ENCODE peak calls at places on chromosomes 16 and 17, in four cellular contexts. One of them, this sample, is unnamed.

GRCh38 chr16:88062341-88062861 is 111.2 kb downstream of the BANP start:
- DNase-seq in WERI-Rb-1: no peak
- DNase-seq in tibial nerve: peak
- DNase-seq in choroid plexus epithelial cell: peak
- DNase-seq in this sample: no peak

GRCh38 chr17:537133-537532 is 177.5 kb downstream of the VPS53 start:
- DNase-seq in WERI-Rb-1: no peak
- DNase-seq in tibial nerve: no peak
- DNase-seq in choroid plexus epithelial cell: no peak
- DNase-seq in this sample: no peak

GRCh38 chr17:47727704-47728036 is 5.4 kb upstream of the TBX21 start:
- DNase-seq in WERI-Rb-1: peak
- DNase-seq in tibial nerve: no peak
- DNase-seq in choroid plexus epithelial cell: no peak
- DNase-seq in this sample: no peak

GRCh38 chr16:68091604-68092261 is 6.6 kb downstream of the NFATC3 start:
- DNase-seq in WERI-Rb-1: no peak
- DNase-seq in tibial nerve: no peak
- DNase-seq in choroid plexus epithelial cell: peak
- DNase-seq in this sample: peak

GRCh38 chr17:29291163-29291752 is 2.7 kb downstream of the NUFIP2 start:
- DNase-seq in WERI-Rb-1: no peak
- DNase-seq in tibial nerve: peak
- DNase-seq in choroid plexus epithelial cell: peak
- DNase-seq in this sample: peak

GRCh38 chr16:57146735-57147134 is 39.1 kb downstream of the PSME3IP1 start:
- DNase-seq in WERI-Rb-1: peak
- DNase-seq in tibial nerve: no peak
- DNase-seq in choroid plexus epithelial cell: no peak
- DNase-seq in this sample: peak

GRCh38 chr16:79163666-79164377 is 436.7 kb downstream of the MAF start:
- DNase-seq in WERI-Rb-1: no peak
- DNase-seq in tibial nerve: peak
- DNase-seq in choroid plexus epithelial cell: no peak
- DNase-seq in this sample: no peak

GRCh38 chr16:53840472-53840871 is 136.5 kb downstream of the FTO start:
- DNase-seq in WERI-Rb-1: no peak
- DNase-seq in tibial nerve: no peak
- DNase-seq in choroid plexus epithelial cell: no peak
- DNase-seq in this sample: no peak

GRCh38 chr16:19595043-19595767 is 39.7 kb downstream of the VPS35L start:
- DNase-seq in WERI-Rb-1: peak
- DNase-seq in tibial nerve: no peak
- DNase-seq in choroid plexus epithelial cell: peak
- DNase-seq in this sample: peak

GRCh38 chr17:1746975-1747543 is 4.4 kb downstream of the SERPINF2 start:
- DNase-seq in WERI-Rb-1: peak
- DNase-seq in tibial nerve: peak
- DNase-seq in choroid plexus epithelial cell: no peak
- DNase-seq in this sample: peak

GRCh38 chr17:31650756-31651520 is 208.1 kb downstream of the COPRS start:
- DNase-seq in WERI-Rb-1: no peak
- DNase-seq in tibial nerve: no peak
- DNase-seq in choroid plexus epithelial cell: no peak
- DNase-seq in this sample: no peak

GRCh38 chr17:15262291-15263205 is 2.6 kb downstream of the PMP22 start:
- DNase-seq in WERI-Rb-1: peak
- DNase-seq in tibial nerve: peak
- DNase-seq in choroid plexus epithelial cell: peak
- DNase-seq in this sample: peak

GRCh38 chr17:74296548-74296936 is 22.5 kb downstream of the DNAI2 start:
- DNase-seq in WERI-Rb-1: peak
- DNase-seq in tibial nerve: peak
- DNase-seq in choroid plexus epithelial cell: peak
- DNase-seq in this sample: peak

GRCh38 chr17:55769625-55770000 is 18.8 kb downstream of the PCTP start:
- DNase-seq in WERI-Rb-1: no peak
- DNase-seq in tibial nerve: peak
- DNase-seq in choroid plexus epithelial cell: peak
- DNase-seq in this sample: peak

GRCh38 chr16:69618721-69619120 is 53.0 kb downstream of the NFAT5 start:
- DNase-seq in WERI-Rb-1: no peak
- DNase-seq in tibial nerve: no peak
- DNase-seq in choroid plexus epithelial cell: no peak
- DNase-seq in this sample: no peak

GRCh38 chr16:13645525-13645924 is 274.4 kb upstream of the ERCC4 start:
- DNase-seq in WERI-Rb-1: no peak
- DNase-seq in tibial nerve: no peak
- DNase-seq in choroid plexus epithelial cell: no peak
- DNase-seq in this sample: no peak

GRCh38 chr16:6247150-6247549 is 1085.5 kb upstream of the RBFOX1 start:
- DNase-seq in WERI-Rb-1: no peak
- DNase-seq in tibial nerve: no peak
- DNase-seq in choroid plexus epithelial cell: no peak
- DNase-seq in this sample: no peak

GRCh38 chr17:66557886-66558285 is 255.5 kb downstream of the PRKCA start:
- DNase-seq in WERI-Rb-1: no peak
- DNase-seq in tibial nerve: no peak
- DNase-seq in choroid plexus epithelial cell: no peak
- DNase-seq in this sample: no peak

GRCh38 chr16:16073884-16074781 is 124.7 kb downstream of the ABCC1 start:
- DNase-seq in WERI-Rb-1: no peak
- DNase-seq in tibial nerve: no peak
- DNase-seq in choroid plexus epithelial cell: peak
- DNase-seq in this sample: no peak

GRCh38 chr17:68734202-68734825 is 133.1 kb upstream of the FAM20A start:
- DNase-seq in WERI-Rb-1: no peak
- DNase-seq in tibial nerve: no peak
- DNase-seq in choroid plexus epithelial cell: no peak
- DNase-seq in this sample: no peak

GRCh38 chr16:68284847-68285246 is 20.5 kb downstream of the SLC7A6 start:
- DNase-seq in WERI-Rb-1: no peak
- DNase-seq in tibial nerve: no peak
- DNase-seq in choroid plexus epithelial cell: no peak
- DNase-seq in this sample: no peak

GRCh38 chr17:51015145-51015558 is 105.5 kb downstream of the SPAG9 start:
- DNase-seq in WERI-Rb-1: no peak
- DNase-seq in tibial nerve: no peak
- DNase-seq in choroid plexus epithelial cell: peak
- DNase-seq in this sample: no peak

GRCh38 chr17:32903774-32904673 is 23.9 kb upstream of the TMEM98 start:
- DNase-seq in WERI-Rb-1: no peak
- DNase-seq in tibial nerve: no peak
- DNase-seq in choroid plexus epithelial cell: no peak
- DNase-seq in this sample: no peak

GRCh38 chr16:88504489-88505404 is 51.7 kb downstream of the ZFPM1 start:
- DNase-seq in WERI-Rb-1: peak
- DNase-seq in tibial nerve: no peak
- DNase-seq in choroid plexus epithelial cell: no peak
- DNase-seq in this sample: no peak

GRCh38 chr16:31177136-31177535 is 2.8 kb upstream of the FUS start:
- DNase-seq in WERI-Rb-1: no peak
- DNase-seq in tibial nerve: no peak
- DNase-seq in choroid plexus epithelial cell: peak
- DNase-seq in this sample: peak

GRCh38 chr17:10646393-10646990 is 10.6 kb downstream of the MYH3 start:
- DNase-seq in WERI-Rb-1: peak
- DNase-seq in tibial nerve: peak
- DNase-seq in choroid plexus epithelial cell: peak
- DNase-seq in this sample: peak

GRCh38 chr16:2497641-2498040 is 16.1 kb upstream of the ATP6V0C start:
- DNase-seq in WERI-Rb-1: no peak
- DNase-seq in tibial nerve: no peak
- DNase-seq in choroid plexus epithelial cell: no peak
- DNase-seq in this sample: no peak

GRCh38 chr16:2498531-2499253 is 15.1 kb upstream of the ATP6V0C start:
- DNase-seq in WERI-Rb-1: no peak
- DNase-seq in tibial nerve: no peak
- DNase-seq in choroid plexus epithelial cell: no peak
- DNase-seq in this sample: peak

GRCh38 chr16:2498085-2498484 is 15.7 kb upstream of the ATP6V0C start:
- DNase-seq in WERI-Rb-1: no peak
- DNase-seq in tibial nerve: no peak
- DNase-seq in choroid plexus epithelial cell: no peak
- DNase-seq in this sample: no peak

GRCh38 chr16:2496223-2497115 is 17.3 kb upstream of the ATP6V0C start:
- DNase-seq in WERI-Rb-1: no peak
- DNase-seq in tibial nerve: no peak
- DNase-seq in choroid plexus epithelial cell: no peak
- DNase-seq in this sample: no peak

GRCh38 chr16:2497116-2497630 is 16.6 kb upstream of the ATP6V0C start:
- DNase-seq in WERI-Rb-1: peak
- DNase-seq in tibial nerve: no peak
- DNase-seq in choroid plexus epithelial cell: no peak
- DNase-seq in this sample: no peak
- TF ChIP-seq CTCF in WERI-Rb-1: peak
- TF ChIP-seq CTCF in tibial nerve: no peak
- TF ChIP-seq CTCF in choroid plexus epithelial cell: no peak
- TF ChIP-seq CTCF in this sample: no peak

GRCh38 chr17:40035162-40035559 is 19.0 kb downstream of the MED24 start:
- DNase-seq in WERI-Rb-1: peak
- DNase-seq in tibial nerve: no peak
- DNase-seq in choroid plexus epithelial cell: peak
- DNase-seq in this sample: peak
- H3K4me3 ChIP-seq in WERI-Rb-1: no peak
- H3K4me3 ChIP-seq in tibial nerve: no peak
- H3K4me3 ChIP-seq in choroid plexus epithelial cell: no peak
- H3K4me3 ChIP-seq in this sample: no peak

GRCh38 chr17:64017381-64017980 is 3.0 kb downstream of the ICAM2 start:
- DNase-seq in WERI-Rb-1: no peak
- DNase-seq in tibial nerve: no peak
- DNase-seq in choroid plexus epithelial cell: no peak
- DNase-seq in this sample: no peak
- TF ChIP-seq CTCF in WERI-Rb-1: no peak
- TF ChIP-seq CTCF in tibial nerve: no peak
- TF ChIP-seq CTCF in choroid plexus epithelial cell: no peak
- TF ChIP-seq CTCF in this sample: peak

DNA sequence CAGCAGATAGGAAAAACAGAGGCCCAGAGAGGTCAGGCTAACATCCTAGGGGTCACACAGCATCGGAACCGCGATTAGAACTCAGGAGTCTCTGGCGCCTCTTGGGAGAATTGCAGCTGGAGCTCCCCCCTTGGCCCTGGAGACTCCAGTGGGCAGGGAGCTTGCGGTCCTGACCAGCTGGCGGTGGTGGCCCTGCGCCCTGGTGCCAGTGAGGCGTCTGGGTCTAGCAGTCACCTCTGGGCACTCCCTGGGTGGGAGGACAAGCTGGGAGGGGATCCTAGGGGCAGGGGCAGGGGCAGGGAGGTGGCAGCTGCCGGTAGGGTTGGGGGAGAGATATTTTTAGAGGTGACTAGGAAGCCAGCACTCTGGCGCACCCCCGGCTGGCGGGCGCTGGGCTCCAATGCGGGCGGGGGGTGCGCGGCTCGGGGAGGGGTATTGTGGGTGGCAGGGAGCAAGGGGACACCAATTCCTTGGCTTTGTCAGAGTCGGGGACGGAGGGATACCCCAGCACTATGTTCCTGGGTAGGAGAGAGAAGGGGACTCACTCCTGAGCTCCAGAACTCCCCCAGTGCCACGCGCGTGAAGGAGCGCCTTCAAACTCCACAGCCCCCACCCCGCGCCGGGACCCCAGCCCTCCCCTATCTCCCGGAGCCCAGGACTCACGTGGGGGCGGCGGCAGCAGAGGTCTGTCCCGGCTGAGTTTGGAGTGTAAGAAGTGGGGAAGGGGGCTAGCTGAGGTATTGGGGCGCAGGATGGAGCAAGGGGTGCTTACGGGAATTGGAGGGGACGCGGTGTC is 584 bp downstream of the PHOSPHO1 start:
- DNase-seq in WERI-Rb-1: no peak
- DNase-seq in tibial nerve: no peak
- DNase-seq in choroid plexus epithelial cell: no peak
- DNase-seq in this sample: no peak
- H3K4me3 ChIP-seq in WERI-Rb-1: peak
- H3K4me3 ChIP-seq in tibial nerve: peak
- H3K4me3 ChIP-seq in choroid plexus epithelial cell: peak
- H3K4me3 ChIP-seq in this sample: peak

DNA sequence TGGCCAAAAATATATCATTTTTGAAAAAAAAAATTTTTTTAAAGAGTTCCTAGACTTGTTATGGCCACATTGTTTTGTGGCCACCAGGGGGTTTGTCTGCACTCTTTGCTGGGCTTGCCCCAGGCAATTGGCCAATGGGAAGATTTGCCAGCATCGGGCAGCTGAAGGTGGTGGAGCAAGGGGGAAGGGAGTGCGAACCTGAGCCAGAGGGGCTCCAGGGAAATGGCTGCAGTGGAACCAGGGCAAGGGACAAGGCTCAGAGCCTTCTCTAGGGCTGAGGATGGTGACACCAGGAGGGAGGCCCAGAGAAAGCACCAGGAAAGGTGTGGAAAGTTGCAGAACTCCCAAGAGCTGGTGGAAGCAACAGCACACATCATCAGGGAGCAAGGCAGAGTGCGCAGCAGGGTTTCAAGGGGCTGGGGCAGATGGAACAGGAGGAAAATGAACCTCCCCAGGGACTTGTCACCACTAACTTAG is 15.5 kb upstream of the CMIP start:
- DNase-seq in WERI-Rb-1: peak
- DNase-seq in tibial nerve: no peak
- DNase-seq in choroid plexus epithelial cell: peak
- DNase-seq in this sample: no peak
- TF ChIP-seq CTCF in WERI-Rb-1: no peak
- TF ChIP-seq CTCF in tibial nerve: peak
- TF ChIP-seq CTCF in choroid plexus epithelial cell: peak
- TF ChIP-seq CTCF in this sample: peak

DNA sequence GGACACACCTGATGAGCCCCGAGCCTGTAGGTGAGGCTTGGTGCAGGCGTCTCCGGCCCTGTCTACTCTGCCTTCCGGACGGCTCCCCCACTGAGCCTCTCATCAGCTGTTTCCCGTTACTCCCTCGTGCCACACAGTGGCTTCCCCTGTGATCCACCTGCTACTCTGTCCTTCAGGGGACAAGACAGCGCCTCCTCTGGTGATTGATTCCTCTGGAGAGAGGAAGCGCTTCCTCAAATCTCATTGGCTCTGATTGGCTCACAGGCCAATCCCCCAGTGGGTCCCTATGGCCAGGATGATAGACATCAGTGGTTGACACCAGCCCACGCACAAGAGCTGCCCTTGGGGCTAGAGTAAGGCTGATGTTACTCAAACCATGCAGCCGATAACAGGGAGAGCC is 24.0 kb downstream of the RNF213 start:
- DNase-seq in WERI-Rb-1: peak
- DNase-seq in tibial nerve: no peak
- DNase-seq in choroid plexus epithelial cell: no peak
- DNase-seq in this sample: no peak
- H3K4me3 ChIP-seq in WERI-Rb-1: no peak
- H3K4me3 ChIP-seq in tibial nerve: no peak
- H3K4me3 ChIP-seq in choroid plexus epithelial cell: no peak
- H3K4me3 ChIP-seq in this sample: no peak

DNA sequence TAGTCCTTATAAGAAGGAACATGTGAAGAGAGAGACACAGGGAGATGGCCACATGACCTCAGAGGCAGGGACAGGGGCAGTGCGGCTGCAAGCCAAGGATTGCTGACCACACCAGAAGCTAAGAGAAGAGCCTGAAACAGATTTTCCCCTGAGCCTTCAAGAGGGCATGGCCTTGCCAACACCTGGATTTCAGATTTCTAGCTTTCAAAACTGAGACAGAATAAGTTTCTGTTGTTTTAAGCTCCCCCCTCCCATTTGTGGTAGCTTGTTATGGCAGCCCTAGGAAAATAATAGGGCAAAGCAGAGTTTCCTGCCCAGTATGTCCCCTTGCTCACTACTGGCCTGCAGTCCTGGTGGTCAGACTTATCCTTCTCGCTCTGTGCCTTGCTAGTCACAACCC is 204.5 kb downstream of the CCDC182 start:
- DNase-seq in WERI-Rb-1: no peak
- DNase-seq in tibial nerve: no peak
- DNase-seq in choroid plexus epithelial cell: no peak
- DNase-seq in this sample: no peak
- TF ChIP-seq CTCF in WERI-Rb-1: no peak
- TF ChIP-seq CTCF in tibial nerve: no peak
- TF ChIP-seq CTCF in choroid plexus epithelial cell: peak
- TF ChIP-seq CTCF in this sample: no peak